ENCODE peak calls at places on chromosomes 16 and 17, in seven cellular contexts. One of them, this sample, is unnamed.

GRCh38 chr17:21239680-21240374 is 13.4 kb downstream of the NATD1 start:
- DNase-seq in HCT116: no peak
- DNase-seq in breast epithelium: no peak
- DNase-seq in GM23338: peak; percentile 72
- DNase-seq in sigmoid colon: no peak
- DNase-seq in esophagus muscularis mucosa: no peak
- DNase-seq in stomach: no peak
- DNase-seq in this sample: no peak

GRCh38 chr17:79461041-79461440 is 149.8 kb downstream of the RBFOX3 start:
- DNase-seq in HCT116: no peak
- DNase-seq in GM23338: no peak
- DNase-seq in sigmoid colon: no peak
- DNase-seq in stomach: no peak
- DNase-seq in breast epithelium: no peak
- DNase-seq in esophagus muscularis mucosa: no peak
- DNase-seq in this sample: no peak

GRCh38 chr17:59431606-59432005 is 100.2 kb downstream of the YPEL2 start:
- DNase-seq in stomach: no peak
- DNase-seq in sigmoid colon: no peak
- DNase-seq in GM23338: no peak
- DNase-seq in HCT116: no peak
- DNase-seq in breast epithelium: no peak
- DNase-seq in esophagus muscularis mucosa: no peak
- DNase-seq in this sample: no peak

GRCh38 chr17:52147431-52147830 is 11.1 kb downstream of the CA10 start:
- DNase-seq in breast epithelium: no peak
- DNase-seq in stomach: no peak
- DNase-seq in esophagus muscularis mucosa: no peak
- DNase-seq in sigmoid colon: no peak
- DNase-seq in HCT116: no peak
- DNase-seq in GM23338: no peak
- DNase-seq in this sample: no peak

GRCh38 chr16:21150375-21151001 is at the start of gene DNAH3:
- DNase-seq in HCT116: no peak
- DNase-seq in GM23338: no peak
- DNase-seq in esophagus muscularis mucosa: no peak
- DNase-seq in stomach: no peak
- DNase-seq in sigmoid colon: no peak
- DNase-seq in breast epithelium: no peak
- DNase-seq in this sample: peak; percentile 23

GRCh38 chr17:1515640-1516402 is 591 bp downstream of the INPP5K start:
- DNase-seq in stomach: peak; percentile 64
- DNase-seq in GM23338: peak; percentile 95
- DNase-seq in breast epithelium: no peak
- DNase-seq in esophagus muscularis mucosa: no peak
- DNase-seq in HCT116: peak; percentile 51
- DNase-seq in sigmoid colon: peak; percentile 85
- DNase-seq in this sample: peak; percentile 81

GRCh38 chr16:88084881-88085280 is 133.6 kb downstream of the BANP start:
- DNase-seq in GM23338: no peak
- DNase-seq in esophagus muscularis mucosa: no peak
- DNase-seq in sigmoid colon: no peak
- DNase-seq in stomach: no peak
- DNase-seq in HCT116: no peak
- DNase-seq in breast epithelium: no peak
- DNase-seq in this sample: no peak

GRCh38 chr17:60554377-60554788 is 28.3 kb upstream of the APPBP2 start:
- DNase-seq in stomach: peak; percentile 66
- DNase-seq in breast epithelium: no peak
- DNase-seq in esophagus muscularis mucosa: no peak
- DNase-seq in HCT116: no peak
- DNase-seq in GM23338: no peak
- DNase-seq in sigmoid colon: no peak
- DNase-seq in this sample: no peak

GRCh38 chr17:14197582-14197981 is 39.1 kb downstream of the CDRT15 start:
- DNase-seq in stomach: peak; percentile 38
- DNase-seq in GM23338: no peak
- DNase-seq in sigmoid colon: no peak
- DNase-seq in breast epithelium: no peak
- DNase-seq in HCT116: no peak
- DNase-seq in esophagus muscularis mucosa: no peak
- DNase-seq in this sample: peak; percentile 26

GRCh38 chr16:88862968-88863367 is 3.5 kb downstream of the PABPN1L start:
- DNase-seq in sigmoid colon: no peak
- DNase-seq in GM23338: no peak
- DNase-seq in breast epithelium: no peak
- DNase-seq in esophagus muscularis mucosa: no peak
- DNase-seq in stomach: no peak
- DNase-seq in HCT116: no peak
- DNase-seq in this sample: no peak

GRCh38 chr17:2214047-2214717 is 89.4 kb downstream of the SMG6 start:
- DNase-seq in esophagus muscularis mucosa: peak; percentile 94
- DNase-seq in stomach: no peak
- DNase-seq in GM23338: no peak
- DNase-seq in sigmoid colon: peak; percentile 83
- DNase-seq in HCT116: no peak
- DNase-seq in breast epithelium: no peak
- DNase-seq in this sample: peak; percentile 29

DNA sequence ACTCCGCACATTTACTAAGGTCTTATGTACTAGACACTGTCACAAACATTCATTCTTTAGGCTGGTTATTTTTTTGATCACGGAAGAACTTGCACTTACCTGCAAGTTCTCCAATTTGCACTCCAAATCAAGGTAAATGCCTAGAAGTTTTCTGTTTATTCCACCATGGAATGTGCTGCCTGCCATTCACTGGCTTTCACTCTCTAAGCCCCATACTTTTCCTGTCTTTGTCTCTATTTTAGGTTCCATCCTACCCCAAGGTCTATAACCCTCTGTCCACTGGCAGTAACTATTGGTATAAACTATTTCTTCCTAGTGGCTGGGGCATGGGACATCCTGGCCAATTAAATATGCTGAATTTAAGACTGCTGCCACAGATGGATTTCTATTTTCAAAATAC is 15.9 kb downstream of the XPO6 start:
- DNase-seq in stomach: no peak
- DNase-seq in GM23338: no peak
- DNase-seq in esophagus muscularis mucosa: no peak
- DNase-seq in sigmoid colon: no peak
- DNase-seq in HCT116: no peak
- DNase-seq in breast epithelium: no peak
- DNase-seq in this sample: no peak
- H3K4me1 ChIP-seq in stomach: peaks cover 31% of the 10 kb centered on the region
- H3K4me1 ChIP-seq in GM23338: peaks cover 26% of the 10 kb centered on the region
- H3K4me1 ChIP-seq in esophagus muscularis mucosa: peaks cover 38% of the 10 kb centered on the region
- H3K4me1 ChIP-seq in sigmoid colon: peaks cover 9% of the 10 kb centered on the region
- H3K4me1 ChIP-seq in HCT116: peaks cover 34% of the 10 kb centered on the region
- H3K4me1 ChIP-seq in breast epithelium: no peaks in the 10 kb centered on the region
- H3K4me1 ChIP-seq in this sample: peaks cover 11% of the 10 kb centered on the region

DNA sequence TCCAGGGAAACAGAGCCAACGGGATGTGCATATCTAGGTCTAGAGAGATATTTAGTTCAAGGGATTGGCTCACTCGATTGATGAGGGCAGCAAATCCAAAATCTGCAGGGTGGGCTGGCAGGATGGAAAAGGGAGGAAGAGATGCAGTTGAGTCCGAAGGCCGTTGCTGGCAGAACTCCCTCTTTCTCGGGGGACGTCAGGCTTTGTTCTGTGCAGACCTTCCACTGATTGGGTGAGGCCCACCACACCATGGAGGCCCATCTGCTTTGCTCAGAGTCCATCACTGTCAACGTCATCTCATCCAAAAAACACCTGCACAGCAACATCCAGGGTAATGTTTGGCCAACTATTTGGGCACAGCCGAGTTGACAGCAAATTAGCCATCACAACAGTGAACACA is 215.4 kb upstream of the RPL38 start:
- DNase-seq in breast epithelium: no peak
- DNase-seq in stomach: no peak
- DNase-seq in HCT116: no peak
- DNase-seq in esophagus muscularis mucosa: no peak
- DNase-seq in sigmoid colon: no peak
- DNase-seq in GM23338: no peak
- DNase-seq in this sample: no peak
- TF ChIP-seq POLR2AphosphoS5 in breast epithelium: no peak
- TF ChIP-seq POLR2AphosphoS5 in stomach: no peak
- TF ChIP-seq POLR2AphosphoS5 in HCT116: no peak
- TF ChIP-seq POLR2AphosphoS5 in esophagus muscularis mucosa: no peak
- TF ChIP-seq POLR2AphosphoS5 in sigmoid colon: no peak
- TF ChIP-seq POLR2AphosphoS5 in GM23338: no peak
- TF ChIP-seq POLR2AphosphoS5 in this sample: no peak

GRCh38 chr16:68739964-68740627 is 3.0 kb downstream of the CDH1 start:
- DNase-seq in HCT116: no peak
- DNase-seq in GM23338: no peak
- DNase-seq in esophagus muscularis mucosa: no peak
- DNase-seq in sigmoid colon: no peak
- DNase-seq in breast epithelium: no peak
- DNase-seq in stomach: no peak
- DNase-seq in this sample: no peak

GRCh38 chr16:68740628-68741346 is 3.7 kb downstream of the CDH1 start:
- DNase-seq in esophagus muscularis mucosa: no peak
- DNase-seq in HCT116: no peak
- DNase-seq in breast epithelium: no peak
- DNase-seq in GM23338: no peak
- DNase-seq in stomach: no peak
- DNase-seq in sigmoid colon: no peak
- DNase-seq in this sample: no peak

GRCh38 chr16:68736561-68736960 is 531 bp upstream of the CDH1 start:
- DNase-seq in breast epithelium: no peak
- DNase-seq in GM23338: no peak
- DNase-seq in esophagus muscularis mucosa: no peak
- DNase-seq in HCT116: no peak
- DNase-seq in stomach: no peak
- DNase-seq in sigmoid colon: no peak
- DNase-seq in this sample: no peak

GRCh38 chr16:68737046-68737729 is at the start of gene CDH1:
- DNase-seq in breast epithelium: peak; percentile 96
- DNase-seq in sigmoid colon: no peak
- DNase-seq in GM23338: peak; percentile 98
- DNase-seq in HCT116: peak; percentile 73
- DNase-seq in esophagus muscularis mucosa: no peak
- DNase-seq in stomach: peak; percentile 97
- DNase-seq in this sample: peak; percentile 95

GRCh38 chr16:68737730-68738590 is 868 bp downstream of the CDH1 start:
- DNase-seq in GM23338: peak; percentile 64
- DNase-seq in sigmoid colon: no peak
- DNase-seq in stomach: peak; percentile 87
- DNase-seq in esophagus muscularis mucosa: no peak
- DNase-seq in breast epithelium: peak; percentile 82
- DNase-seq in HCT116: no peak
- DNase-seq in this sample: peak; percentile 86
- H3K4me3 ChIP-seq in GM23338: peak overlapping the region; percentile 94
- H3K4me3 ChIP-seq in sigmoid colon: peak overlapping the region; percentile 34
- H3K4me3 ChIP-seq in stomach: peak overlapping the region; percentile 52
- H3K4me3 ChIP-seq in esophagus muscularis mucosa: peak overlapping the region; percentile 24
- H3K4me3 ChIP-seq in breast epithelium: no peak overlapping the region
- H3K4me3 ChIP-seq in HCT116: peak overlapping the region; percentile 86
- H3K4me3 ChIP-seq in this sample: peak overlapping the region; percentile 74

DNA sequence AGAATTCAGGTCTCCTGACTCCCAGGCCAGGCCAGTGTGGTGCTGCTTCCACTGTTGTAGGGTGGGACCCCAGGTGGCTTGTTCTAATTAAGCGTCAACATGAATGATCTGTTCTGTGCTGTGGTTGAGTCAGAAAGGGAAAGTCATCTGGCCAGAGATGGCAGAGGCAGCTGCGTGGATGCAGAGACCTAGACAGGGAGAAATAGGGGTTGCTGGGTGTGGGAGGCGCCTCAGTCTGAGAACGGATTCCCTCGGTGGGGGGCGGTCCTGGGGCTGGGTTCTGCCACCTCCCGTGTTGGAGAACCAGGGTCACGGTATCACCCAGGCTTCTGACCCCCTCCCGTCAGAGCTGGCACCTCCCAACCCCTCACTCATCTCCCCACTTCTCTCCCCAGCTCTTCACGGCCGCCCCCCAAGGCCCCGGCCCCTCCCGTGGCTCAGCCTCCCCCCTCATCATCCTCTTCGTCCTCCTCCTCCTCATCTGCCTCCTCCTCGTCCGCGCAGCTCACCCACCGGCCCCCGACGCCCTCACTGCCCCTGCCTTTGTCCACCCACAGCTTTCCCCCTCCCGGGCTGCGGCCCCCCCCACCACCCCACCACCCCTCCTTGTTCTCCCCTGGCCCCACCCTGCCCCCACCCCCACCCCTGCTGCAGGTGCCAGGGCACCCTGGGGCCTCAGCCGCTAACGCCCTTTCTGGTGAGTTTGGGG is 5.7 kb downstream of the FBRS start:
- DNase-seq in HCT116: no peak
- DNase-seq in breast epithelium: no peak
- DNase-seq in stomach: no peak
- DNase-seq in GM23338: no peak
- DNase-seq in sigmoid colon: no peak
- DNase-seq in esophagus muscularis mucosa: no peak
- DNase-seq in this sample: no peak
- H3K4me1 ChIP-seq in HCT116: peaks cover 13% of the 10 kb centered on the region
- H3K4me1 ChIP-seq in breast epithelium: peaks cover 5% of the 10 kb centered on the region
- H3K4me1 ChIP-seq in stomach: peaks cover 63% of the 10 kb centered on the region
- H3K4me1 ChIP-seq in GM23338: peaks cover 5% of the 10 kb centered on the region
- H3K4me1 ChIP-seq in sigmoid colon: peaks cover 51% of the 10 kb centered on the region
- H3K4me1 ChIP-seq in esophagus muscularis mucosa: peaks cover 72% of the 10 kb centered on the region
- H3K4me1 ChIP-seq in this sample: peaks cover 18% of the 10 kb centered on the region

GRCh38 chr16:48162839-48163410 is 7.1 kb upstream of the ABCC12 start:
- DNase-seq in breast epithelium: no peak
- DNase-seq in sigmoid colon: no peak
- DNase-seq in esophagus muscularis mucosa: no peak
- DNase-seq in GM23338: no peak
- DNase-seq in stomach: no peak
- DNase-seq in HCT116: no peak
- DNase-seq in this sample: no peak

GRCh38 chr16:48169896-48170295 is 14.1 kb upstream of the ABCC12 start:
- DNase-seq in esophagus muscularis mucosa: no peak
- DNase-seq in HCT116: no peak
- DNase-seq in sigmoid colon: no peak
- DNase-seq in breast epithelium: no peak
- DNase-seq in GM23338: no peak
- DNase-seq in stomach: no peak
- DNase-seq in this sample: no peak

GRCh38 chr16:48168089-48168488 is 12.3 kb upstream of the ABCC12 start:
- DNase-seq in GM23338: no peak
- DNase-seq in breast epithelium: no peak
- DNase-seq in sigmoid colon: no peak
- DNase-seq in esophagus muscularis mucosa: no peak
- DNase-seq in HCT116: no peak
- DNase-seq in stomach: no peak
- DNase-seq in this sample: no peak

GRCh38 chr16:48164907-48165715 is 9.3 kb upstream of the ABCC12 start:
- DNase-seq in HCT116: peak; percentile 59
- DNase-seq in GM23338: peak; percentile 81
- DNase-seq in sigmoid colon: peak; percentile 80
- DNase-seq in esophagus muscularis mucosa: no peak
- DNase-seq in breast epithelium: peak; percentile 84
- DNase-seq in stomach: peak; percentile 80
- DNase-seq in this sample: peak; percentile 77

GRCh38 chr16:48165961-48166578 is 10.3 kb upstream of the ABCC12 start:
- DNase-seq in GM23338: no peak
- DNase-seq in esophagus muscularis mucosa: no peak
- DNase-seq in sigmoid colon: no peak
- DNase-seq in HCT116: no peak
- DNase-seq in stomach: no peak
- DNase-seq in breast epithelium: no peak
- DNase-seq in this sample: no peak
- TF ChIP-seq POLR2AphosphoS5 in GM23338: no peak
- TF ChIP-seq POLR2AphosphoS5 in esophagus muscularis mucosa: no peak
- TF ChIP-seq POLR2AphosphoS5 in sigmoid colon: no peak
- TF ChIP-seq POLR2AphosphoS5 in HCT116: no peak
- TF ChIP-seq POLR2AphosphoS5 in stomach: no peak
- TF ChIP-seq POLR2AphosphoS5 in breast epithelium: no peak
- TF ChIP-seq POLR2AphosphoS5 in this sample: no peak